ENCODE peak calls at places on chromosomes 2 and 18, in four cellular contexts. C is NCI-H748 treated with DMSO at 0.1 percent for 48 hours, V is C1 segment of cervical spinal cord, W is neuronal stem cell. H is an unnamed sample.

GRCh38 chr2:18641823-18642222 is 52.5 kb upstream of the NT5C1B start:
- DNase-seq in W (no peak), C (no peak), V (no peak), H (no peak)

GRCh38 chr2:127205211-127206140 is 14.6 kb downstream of the CYP27C1 start:
- DNase-seq in W (no peak), C (no peak), V (no peak), H (no peak)

GRCh38 chr18:58611471-58612131 is 17.3 kb downstream of the ALPK2 start:
- DNase-seq in V (no peak), C (no peak), W (peak), H (no peak)

GRCh38 chr2:64406407-64406774 is 47.6 kb upstream of the LGALSL start:
- DNase-seq in V (no peak), C (no peak), W (no peak), H (no peak)

GRCh38 chr2:239457586-239458445 is 57.0 kb upstream of the HDAC4 start:
- DNase-seq in C (no peak), V (no peak), W (no peak), H (no peak)

GRCh38 chr2:237931205-237931721 is 35.6 kb upstream of the UBE2F start:
- DNase-seq in W (no peak), C (no peak), V (no peak), H (no peak)

GRCh38 chr2:170966648-170967396 is 37.8 kb downstream of the GORASP2 start:
- DNase-seq in V (no peak), W (no peak), C (no peak), H (no peak)

GRCh38 chr2:107777962-107778361 is 48.7 kb upstream of the RGPD4 start:
- DNase-seq in W (no peak), V (no peak), C (no peak), H (no peak)

GRCh38 chr18:39647627-39648502 is 2082.3 kb upstream of the CELF4 start:
- DNase-seq in V (no peak), C (peak), W (no peak), H (peak)

GRCh38 chr2:23939054-23939436 is 1.2 kb upstream of the UBXN2A start:
- DNase-seq in C (no peak), W (no peak), V (no peak), H (no peak)

GRCh38 chr2:216736326-216736725 is 41.0 kb upstream of the IGFBP5 start:
- DNase-seq in W (no peak), V (no peak), C (no peak), H (no peak)

GRCh38 chr2:96913117-96913397 is 43.2 kb upstream of the SEMA4C start:
- DNase-seq in V (no peak), C (no peak), W (no peak), H (no peak)

GRCh38 chr2:46082531-46083485 is 214.4 kb upstream of the EPAS1 start:
- DNase-seq in W (no peak), C (no peak), V (no peak), H (no peak)

GRCh38 chr2:179773986-179774385 is 87.4 kb downstream of the ZNF385B start:
- DNase-seq in W (no peak), V (no peak), C (no peak), H (no peak)

GRCh38 chr2:191386938-191387536 is 141.8 kb downstream of the MYO1B start:
- DNase-seq in C (no peak), W (no peak), V (no peak), H (no peak)

GRCh38 chr2:15243762-15244161 is 317.4 kb downstream of the NBAS start:
- DNase-seq in W (no peak), C (peak), V (no peak), H (peak)

GRCh38 chr18:63979409-63979908 is 9.6 kb downstream of the SERPINB8 start:
- DNase-seq in V (no peak), C (peak), W (peak), H (peak)

GRCh38 chr2:97995026-97995733 is 568 bp downstream of the TMEM131 start:
- DNase-seq in W (peak), V (peak), C (no peak), H (no peak)

GRCh38 chr2:10278029-10278762 is 24.5 kb upstream of the HPCAL1 start:
- DNase-seq in W (no peak), C (no peak), V (peak), H (no peak)

GRCh38 chr2:74735544-74735943 is 81.5 kb downstream of the SEMA4F start:
- DNase-seq in W (peak), V (no peak), C (peak), H (peak)

GRCh38 chr18:48949051-48949605 is 1.6 kb downstream of the SMAD7 start:
- DNase-seq in W (no peak), V (no peak), C (peak), H (no peak)

GRCh38 chr18:51212606-51213005 is 15.1 kb upstream of the MEX3C start:
- DNase-seq in V (no peak), W (no peak), C (no peak), H (no peak)

GRCh38 chr2:25115902-25116301 is 52.5 kb downstream of the POMC start:
- DNase-seq in W (no peak), V (no peak), C (no peak), H (no peak)

GRCh38 chr2:102055346-102055975 is 63.7 kb downstream of the IL1R2 start:
- DNase-seq in V (no peak), W (no peak), C (no peak), H (no peak)

GRCh38 chr2:1778566-1778965 is 34.3 kb upstream of the PXDN start:
- DNase-seq in W (no peak), V (no peak), C (no peak), H (no peak)

GRCh38 chr2:69514406-69514805 is 77.2 kb upstream of the NFU1 start:
- DNase-seq in V (peak), C (no peak), W (peak), H (no peak)

GRCh38 chr2:8805278-8806045 is 32.0 kb downstream of the KIDINS220 start:
- DNase-seq in W (no peak), V (no peak), C (no peak), H (peak)

GRCh38 chr2:17815466-17816184 is 635 bp upstream of the MSGN1 start:
- DNase-seq in C (no peak), V (no peak), W (no peak), H (no peak)

GRCh38 chr2:187299122-187299906 is 148.7 kb downstream of the CALCRL start:
- DNase-seq in V (no peak), C (no peak), W (no peak), H (no peak)

GRCh38 chr18:58213931-58214431 is 170.0 kb downstream of the NEDD4L start:
- DNase-seq in V (no peak), C (no peak), W (no peak), H (no peak)

GRCh38 chr18:61575419-61575818 is 242.2 kb downstream of the CDH20 start:
- DNase-seq in V (no peak), W (no peak), C (no peak), H (no peak)

GRCh38 chr2:161847910-161848309 is 223.7 kb downstream of the SLC4A10 start:
- DNase-seq in V (no peak), W (no peak), C (no peak), H (no peak)

GRCh38 chr2:24543252-24543651 is 52.2 kb downstream of the NCOA1 start:
- DNase-seq in V (no peak), C (no peak), W (no peak), H (no peak)

GRCh38 chr2:240637116-240637900 is 12.0 kb downstream of the GPR35 start:
- DNase-seq in C (no peak), W (no peak), V (no peak), H (no peak)

GRCh38 chr2:226799211-226799975 is at the start of gene IRS1:
- DNase-seq in C (peak), W (peak), V (peak), H (peak)